ENCODE peak calls at places on chromosomes 7 and 10, in seven cellular contexts. Q is suprapubic skin, Y is Peyer's patch, P is spleen, N is adrenal gland, J is stomach, Z is transverse colon. S is an unnamed sample. For H3K36me3, the result is how much of the 10 kb centered on the place peaks cover.

GRCh38 chr10:132387723-132388210 is 9.2 kb upstream of the PWWP2B start:
- DNase-seq in Y (peak), J (peak), P (peak), Q (peak), N (peak), Z (peak), S (peak)

GRCh38 chr7:30772984-30773383 is 1.8 kb downstream of the MINDY4 start:
- DNase-seq in J (no peak), Q (no peak), Y (no peak), P (no peak), N (no peak), Z (no peak), S (no peak)

GRCh38 chr7:113119429-113119828 is 1.1 kb upstream of the SMIM30 start:
- DNase-seq in Q (no peak), Z (no peak), P (no peak), Y (no peak), N (no peak), J (no peak), S (no peak)

GRCh38 chr10:60114765-60115586 is 208.6 kb upstream of the CCDC6 start:
- DNase-seq in N (no peak), Z (no peak), J (no peak), Q (no peak), P (no peak), Y (no peak), S (no peak)

GRCh38 chr7:128961030-128961659 is 23.4 kb downstream of the IRF5 start:
- DNase-seq in Z (no peak), P (no peak), Y (no peak), Q (no peak), J (no peak), N (no peak), S (no peak)

GRCh38 chr7:44754802-44755697 is 6.4 kb downstream of the ZMIZ2 start:
- DNase-seq in Z (no peak), N (no peak), Q (no peak), P (peak), J (no peak), Y (no peak), S (no peak)

GRCh38 chr10:60140681-60141632 is 234.6 kb upstream of the CCDC6 start:
- DNase-seq in N (peak), Y (no peak), Z (peak), P (no peak), J (no peak), Q (no peak), S (no peak)

GRCh38 chr7:50962281-50962883 is 179.7 kb upstream of the GRB10 start:
- DNase-seq in Q (no peak), N (no peak), J (no peak), P (no peak), Z (no peak), Y (no peak), S (no peak)

GRCh38 chr7:35849158-35849831 is 48.4 kb downstream of the SEPTIN7 start:
- DNase-seq in N (no peak), Z (no peak), Q (no peak), J (no peak), Y (no peak), P (no peak), S (no peak)

GRCh38 chr10:28503114-28503513 is 29.8 kb upstream of the WAC start:
- DNase-seq in Z (peak), P (no peak), Q (no peak), J (peak), Y (no peak), N (no peak), S (peak)

GRCh38 chr10:108902491-108903250 is 1020.6 kb downstream of the XPNPEP1 start:
- DNase-seq in Y (no peak), J (no peak), Z (no peak), Q (no peak), N (no peak), P (no peak), S (no peak)

GRCh38 chr10:132485391-132485790 is 52.2 kb upstream of the INPP5A start:
- DNase-seq in Q (no peak), Y (no peak), Z (no peak), N (no peak), J (no peak), P (peak), S (no peak)

GRCh38 chr7:76020031-76020714 is 25.8 kb upstream of the TMEM120A start:
- DNase-seq in J (peak), Z (peak), N (peak), Y (peak), Q (peak), P (peak), S (peak)

GRCh38 chr10:111856631-111857030 is 326.9 kb downstream of the GPAM start:
- DNase-seq in P (no peak), N (no peak), Y (no peak), Z (no peak), J (no peak), Q (no peak), S (no peak)

GRCh38 chr7:4799508-4800268 is 24.3 kb downstream of the AP5Z1 start:
- DNase-seq in J (no peak), Q (no peak), Y (no peak), N (no peak), P (no peak), Z (no peak), S (no peak)

GRCh38 chr7:66403562-66403961 is 198.4 kb downstream of the TPST1 start:
- DNase-seq in N (no peak), J (no peak), Z (no peak), Q (no peak), Y (no peak), P (no peak), S (no peak)

GRCh38 chr10:2933041-2933440 is 134.3 kb upstream of the PFKP start:
- DNase-seq in Z (no peak), Y (no peak), N (no peak), J (no peak), P (no peak), Q (no peak), S (no peak)

GRCh38 chr10:129718548-129719414 is 245.3 kb downstream of the EBF3 start:
- DNase-seq in P (peak), Q (no peak), N (peak), Z (no peak), J (no peak), Y (no peak), S (no peak)

GRCh38 chr7:24755541-24756416 is 1.5 kb downstream of the GSDME start:
- DNase-seq in Y (no peak), Z (no peak), J (no peak), Q (no peak), N (no peak), P (no peak), S (no peak)

GRCh38 chr7:11343818-11344413 is 370.2 kb downstream of the PHF14 start:
- DNase-seq in P (no peak), N (no peak), Y (no peak), Z (no peak), J (no peak), Q (no peak), S (no peak)

GRCh38 chr7:19177269-19177668 is 32.0 kb upstream of the FERD3L start:
- DNase-seq in J (no peak), Y (no peak), Q (no peak), Z (no peak), N (no peak), P (no peak), S (no peak)

GRCh38 chr7:156493942-156494341 is 146.6 kb upstream of the RNF32 start:
- DNase-seq in Y (no peak), P (no peak), J (no peak), Q (no peak), Z (no peak), N (no peak), S (no peak)

GRCh38 chr7:75993689-75994387 is 557 bp downstream of the TMEM120A start:
- DNase-seq in Y (peak), Q (peak), Z (peak), N (peak), P (peak), J (peak), S (peak)

GRCh38 chr7:10888861-10889260 is 84.8 kb upstream of the PHF14 start:
- DNase-seq in P (no peak), N (no peak), Q (no peak), Z (no peak), J (no peak), Y (no peak), S (no peak)

GRCh38 chr10:86259901-86260562 is 106.6 kb downstream of the GRID1 start:
- DNase-seq in N (no peak), Q (no peak), P (peak), Y (no peak), Z (no peak), J (peak), S (peak)

GRCh38 chr10:19620867-19621266 is 195.4 kb upstream of the PLXDC2 start:
- DNase-seq in Y (no peak), N (no peak), P (no peak), Z (no peak), J (no peak), Q (no peak), S (no peak)

GRCh38 chr7:107785926-107786325 is 17.1 kb downstream of the SLC26A3 start:
- DNase-seq in P (no peak), Q (no peak), Y (no peak), Z (peak), J (peak), N (no peak), S (peak)

GRCh38 chr10:49149881-49150280 is 16.1 kb upstream of the FAM170B start:
- DNase-seq in P (no peak), J (no peak), Q (no peak), Y (no peak), N (peak), Z (no peak), S (peak)

GRCh38 chr7:153523320-153524015 is 528.7 kb upstream of the DPP6 start:
- DNase-seq in Z (no peak), Q (no peak), J (no peak), P (no peak), N (no peak), Y (no peak), S (no peak)

GRCh38 chr10:77784856-77785255 is 141.7 kb downstream of the DLG5 start:
- DNase-seq in N (no peak), P (no peak), Q (no peak), J (no peak), Y (no peak), Z (no peak), S (no peak)

GRCh38 chr10:27815261-27815660 is 69.6 kb upstream of the MKX start:
- DNase-seq in Q (no peak), P (no peak), Z (no peak), J (no peak), Y (no peak), N (no peak), S (no peak)

GRCh38 chr7:138460176-138460648 is at the start of gene TRIM24:
- DNase-seq in Q (peak), P (peak), J (no peak), Y (no peak), Z (no peak), N (peak), S (peak)

GRCh38 chr10:29377333-29377961 is 88.6 kb downstream of the LYZL1 start:
- DNase-seq in Z (no peak), Q (no peak), Y (no peak), P (no peak), J (no peak), N (no peak), S (no peak)

GRCh38 chr10:48253970-48254657 is 20.4 kb downstream of the FRMPD2 start:
- DNase-seq in J (no peak), P (no peak), Q (no peak), Z (no peak), N (no peak), Y (no peak), S (peak)

GRCh38 chr10:21020545-21020944 is 123.4 kb upstream of the NEBL start:
- DNase-seq in Y (no peak), P (no peak), N (no peak), Q (no peak), J (peak), Z (peak), S (no peak)
- TF ChIP-seq POLR2A in Y (no peak), P (no peak), N (no peak), Q (no peak), J (no peak), Z (no peak), S (no peak)

DNA sequence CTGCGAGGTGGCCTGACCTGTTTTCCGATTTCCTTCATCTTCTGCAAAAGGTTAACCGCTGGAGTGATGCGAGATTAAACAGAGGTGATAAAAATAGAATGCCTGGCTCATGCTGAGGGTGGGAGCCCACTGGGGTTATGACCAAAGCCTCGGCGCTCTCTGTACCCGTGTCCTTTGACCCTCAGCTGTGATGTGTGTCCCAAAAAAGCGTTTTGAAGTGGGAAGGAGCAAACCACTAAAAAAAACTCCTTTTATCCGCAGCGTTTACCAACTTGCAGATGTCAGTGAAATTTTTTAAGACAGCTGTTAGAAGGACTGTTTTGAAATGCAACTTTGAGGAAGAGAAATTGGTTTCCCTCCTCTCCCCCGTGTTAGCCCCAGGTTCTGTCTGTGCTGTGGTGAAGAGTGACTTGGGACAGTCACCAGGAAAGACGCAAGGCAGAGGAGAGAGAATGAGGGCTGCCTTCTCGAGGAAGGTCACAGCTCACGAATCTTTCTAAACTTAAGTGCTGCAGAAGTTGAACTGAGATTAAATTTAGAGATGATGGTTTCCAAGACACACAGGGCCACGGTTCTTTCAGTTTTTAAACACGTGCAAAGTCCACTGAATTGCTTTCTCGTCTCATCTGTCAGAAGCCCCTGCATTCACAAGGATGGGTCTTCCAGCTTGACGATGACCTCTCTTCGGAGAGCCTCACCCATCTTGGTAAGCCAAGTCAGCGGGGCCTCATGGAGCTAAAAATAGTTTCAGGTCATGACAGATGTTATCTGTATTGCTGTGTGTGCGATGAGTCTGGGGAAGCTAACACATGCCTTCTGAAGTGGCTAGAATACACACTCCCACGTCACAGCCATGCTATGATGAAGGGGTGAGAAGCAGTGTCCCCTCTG is 27.6 kb downstream of the AMZ1 start:
- DNase-seq in Y (no peak), P (no peak), J (no peak), Z (no peak), N (no peak), Q (no peak), S (no peak)
- H3K36me3 ChIP-seq in Y (under half), P (under half), J (under half), Z (under half), N (under half), Q (under half), S (under half)

DNA sequence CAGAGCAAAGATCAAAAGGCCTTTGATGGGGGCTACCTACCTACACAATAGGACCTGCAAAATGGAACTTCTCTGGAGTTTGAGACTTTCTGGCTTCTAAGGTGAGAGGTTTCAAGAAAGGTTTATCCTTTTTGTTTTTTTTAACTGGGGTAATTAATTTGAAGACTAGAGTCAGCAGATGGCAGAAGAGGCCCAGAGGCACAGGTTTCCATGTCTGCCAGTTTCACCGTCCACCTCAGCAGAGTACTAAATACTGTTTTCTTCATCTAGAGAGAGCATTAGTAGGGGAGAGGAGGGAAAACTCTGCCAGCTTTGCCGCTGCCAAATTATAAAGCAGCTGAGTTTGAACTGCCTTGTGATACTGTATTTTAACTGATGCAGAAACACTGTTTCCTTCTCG is 138.7 kb downstream of the SLC25A13 start:
- DNase-seq in N (no peak), J (no peak), Q (no peak), Y (no peak), P (no peak), Z (no peak), S (no peak)
- TF ChIP-seq CTCF in N (no peak), J (no peak), Q (no peak), Y (no peak), P (no peak), Z (no peak), S (no peak)

GRCh38 chr10:4867520-4868356 is 41.7 kb downstream of the AKR1E2 start:
- DNase-seq in Z (no peak), P (no peak), Q (no peak), Y (no peak), N (peak), J (no peak), S (no peak)
- TF ChIP-seq POLR2A in Z (no peak), P (no peak), Q (no peak), Y (no peak), N (no peak), J (no peak), S (no peak)

DNA sequence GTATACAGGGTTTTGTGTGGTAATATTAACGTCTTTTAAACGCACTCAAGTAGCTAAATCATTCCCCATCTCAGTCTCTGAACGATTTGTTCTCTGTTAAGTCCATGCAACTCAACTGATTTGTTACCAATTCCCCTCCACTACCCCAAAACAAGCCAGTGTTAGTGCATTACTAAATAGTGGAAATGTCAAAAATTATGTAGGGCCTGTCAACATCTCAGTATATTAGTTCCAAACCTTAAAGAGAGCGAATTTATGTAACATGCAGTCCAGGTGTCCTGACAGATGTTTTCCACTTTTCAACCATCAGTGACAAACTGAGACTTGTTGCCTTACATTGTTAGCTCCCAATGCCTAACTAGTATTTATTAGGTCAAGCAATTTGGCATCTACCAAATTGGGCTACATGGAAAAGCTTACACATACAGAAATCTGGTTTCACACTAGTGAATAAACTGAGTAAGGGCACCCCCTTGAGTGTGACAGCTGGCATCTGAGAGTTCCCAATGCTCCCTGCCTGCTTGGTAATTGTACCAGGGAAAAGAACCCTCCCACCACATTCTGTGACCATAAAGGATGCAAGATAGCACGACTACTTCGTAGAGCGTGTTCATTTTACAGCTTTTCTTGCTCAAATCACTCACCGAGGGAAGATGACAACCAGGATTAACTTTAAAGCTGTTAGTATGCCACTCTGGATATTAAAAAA is 12.1 kb downstream of the HNRNPA2B1 start:
- DNase-seq in N (no peak), Z (no peak), P (no peak), J (no peak), Y (no peak), Q (no peak), S (no peak)
- H3K36me3 ChIP-seq in N (half or more), Z (under half), P (under half), J (half or more), Y (half or more), Q (half or more), S (half or more)

GRCh38 chr10:74738985-74739567 is 87.3 kb upstream of the KAT6B start:
- DNase-seq in Q (no peak), J (no peak), P (no peak), Z (peak), N (peak), Y (peak), S (peak)
- TF ChIP-seq CTCF in Q (no peak), J (no peak), P (peak), Z (peak), N (peak), Y (peak), S (peak)

S was measured in thyroid gland.